ENCODE peak calls at places on chromosomes 11 and 22, in eight cellular contexts. X, Q, P, J, B, R, W and M are unnamed samples.

GRCh38 chr11:103619480-103619879 is 417.0 kb upstream of the DDI1 start:
- DNase-seq in J (no peak), R (no peak), Q (no peak), B (no peak), P (no peak), W (no peak), X (no peak), M (no peak)

GRCh38 chr11:134725939-134726639 is 314.0 kb upstream of the B3GAT1 start:
- DNase-seq in B (no peak), R (peak; percentile 42), W (no peak), P (no peak), X (no peak), Q (no peak), J (peak; percentile 48), M (no peak)

GRCh38 chr11:5992604-5993251 is 5.9 kb upstream of the OR52L1 start:
- DNase-seq in J (no peak), R (no peak), P (no peak), X (no peak), Q (no peak), W (no peak), B (no peak), M (no peak)

GRCh38 chr11:61338783-61339489 is 5.9 kb downstream of the TKFC start:
- DNase-seq in Q (no peak), J (no peak), R (no peak), W (no peak), X (no peak), P (no peak), B (no peak), M (no peak)

GRCh38 chr11:57647960-57648776 is 1.5 kb downstream of the YPEL4 start:
- DNase-seq in W (no peak), J (no peak), B (no peak), R (no peak), Q (no peak), P (no peak), X (no peak), M (no peak)

GRCh38 chr11:128026596-128026995 is 560.8 kb downstream of the ETS1 start:
- DNase-seq in X (no peak), P (no peak), Q (no peak), R (no peak), J (no peak), W (no peak), B (peak; percentile 96), M (peak; percentile 76)

GRCh38 chr11:108034034-108034433 is 25.3 kb downstream of the CUL5 start:
- DNase-seq in Q (no peak), X (no peak), P (no peak), J (no peak), B (no peak), R (no peak), W (no peak), M (no peak)

GRCh38 chr11:47532597-47533213 is 20.2 kb downstream of the CELF1 start:
- DNase-seq in P (no peak), X (no peak), Q (no peak), W (no peak), J (no peak), B (no peak), R (no peak), M (no peak)

GRCh38 chr11:69537126-69537525 is 55.7 kb downstream of the LINC01488 start:
- DNase-seq in B (no peak), J (no peak), Q (no peak), X (no peak), R (no peak), P (no peak), W (no peak), M (no peak)

GRCh38 chr11:32438346-32438882 is 3.1 kb upstream of the WT1 start:
- DNase-seq in X (no peak), W (no peak), B (no peak), R (no peak), Q (no peak), J (no peak), P (no peak), M (no peak)

GRCh38 chr11:32435511-32435946 is at the start of gene WT1:
- DNase-seq in B (no peak), W (peak; percentile 79), R (no peak), X (no peak), J (no peak), Q (peak; percentile 90), P (peak; percentile 66), M (no peak)

GRCh38 chr11:32435947-32436750 is 810 bp upstream of the WT1 start:
- DNase-seq in X (no peak), P (no peak), B (no peak), R (no peak), J (no peak), W (peak; percentile 58), Q (peak; percentile 84), M (no peak)

GRCh38 chr11:32437406-32438345 is 2.3 kb upstream of the WT1 start:
- DNase-seq in J (no peak), B (no peak), W (no peak), R (no peak), Q (peak; percentile 54), P (no peak), X (no peak), M (no peak)

DNA sequence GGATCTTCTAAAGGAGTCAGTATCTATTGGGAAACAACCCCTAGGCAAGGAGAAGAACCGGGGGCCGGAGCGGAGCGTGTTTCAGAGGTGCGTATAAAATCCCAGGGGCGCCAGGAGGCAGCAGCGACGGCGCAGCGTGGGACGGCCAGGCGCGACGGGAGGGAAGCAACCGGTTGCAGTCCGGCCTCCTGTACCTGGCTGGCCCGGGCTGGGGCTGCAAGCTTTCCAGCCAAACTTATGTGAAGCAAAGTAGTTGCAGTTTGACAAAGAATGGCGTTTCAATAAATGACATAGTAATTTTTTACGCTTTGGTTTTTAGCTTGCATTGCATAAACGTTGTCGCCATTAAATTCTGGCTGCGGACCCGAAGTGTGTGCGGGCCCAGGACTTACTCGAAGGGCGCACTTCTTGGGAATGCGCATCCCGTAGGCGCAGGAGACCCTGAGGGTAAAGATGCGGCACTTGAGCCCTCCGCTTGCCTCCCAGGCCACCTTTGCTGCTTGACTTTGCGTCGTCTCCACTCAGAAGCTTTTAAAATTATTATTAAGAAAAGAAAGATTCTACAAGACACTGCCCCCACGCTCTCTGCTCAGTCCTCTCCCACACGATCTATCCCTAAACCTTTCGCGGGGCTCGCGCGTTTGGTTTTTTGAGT is 1.5 kb upstream of the WT1 start:
- DNase-seq in X (no peak), Q (peak; percentile 46), W (no peak), B (no peak), P (no peak), J (no peak), R (no peak), M (no peak)
- H3K27me3 ChIP-seq in X (no peaks in the 10 kb centered on the region), Q (no peaks in the 10 kb centered on the region), W (peaks cover 36% of the 10 kb centered on the region), B (peaks cover 91% of the 10 kb centered on the region), P (peaks cover 100% of the 10 kb centered on the region), J (peaks cover 100% of the 10 kb centered on the region), R (peaks cover 94% of the 10 kb centered on the region), M (peaks cover 89% of the 10 kb centered on the region)

GRCh38 chr11:117910525-117910924 is 18.7 kb downstream of the TMPRSS13 start:
- DNase-seq in X (no peak), J (no peak), W (no peak), P (no peak), R (no peak), B (no peak), Q (peak; percentile 14), M (no peak)
- TF ChIP-seq CTCF in X (no peak), J (no peak), W (no peak), P (no peak), R (no peak), B (no peak), Q (no peak), M (no peak)

DNA sequence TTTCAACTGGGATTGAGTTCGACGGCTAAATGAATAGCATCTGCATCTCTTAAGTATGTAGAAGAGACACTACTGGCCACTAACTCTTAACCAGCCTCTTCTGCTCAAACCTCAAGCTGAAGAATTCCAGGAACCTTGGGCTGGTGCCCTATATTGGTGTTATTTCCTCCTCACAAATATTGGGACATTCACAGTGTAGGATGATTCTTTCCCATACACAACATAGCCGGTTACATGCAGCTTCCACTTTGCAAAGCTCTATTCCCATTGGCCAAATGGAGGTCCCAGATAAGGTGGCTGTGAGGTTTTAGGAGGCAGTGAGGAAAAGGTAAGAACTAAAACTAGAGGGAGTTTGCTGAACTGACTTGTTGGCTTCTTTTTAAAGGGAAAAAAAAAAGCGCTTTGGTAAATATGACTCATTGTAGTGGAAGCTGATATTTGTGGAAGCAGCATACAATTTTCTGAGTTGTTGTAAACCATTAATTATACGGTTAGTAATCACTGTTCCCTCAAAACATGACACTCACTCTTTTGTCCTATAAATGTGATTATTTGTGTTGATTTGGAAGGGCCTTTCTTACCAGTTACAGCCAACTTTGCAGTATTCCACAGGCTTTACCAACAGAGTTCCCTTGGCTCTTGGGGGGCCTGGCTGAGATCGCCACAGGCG is 17.6 kb downstream of the C22orf31 start:
- DNase-seq in P (no peak), R (no peak), W (no peak), X (no peak), Q (no peak), B (peak; percentile 78), J (no peak), M (no peak)
- H3K27me3 ChIP-seq in P (no peaks in the 10 kb centered on the region), R (no peaks in the 10 kb centered on the region), W (no peaks in the 10 kb centered on the region), X (no peaks in the 10 kb centered on the region), Q (no peaks in the 10 kb centered on the region), B (no peaks in the 10 kb centered on the region), J (no peaks in the 10 kb centered on the region), M (no peaks in the 10 kb centered on the region)

GRCh38 chr11:68039526-68040086 is 781 bp downstream of the TCIRG1 start:
- DNase-seq in J (no peak), X (peak; percentile 32), P (no peak), W (peak; percentile 30), R (no peak), B (no peak), Q (no peak), M (no peak)

GRCh38 chr11:68040121-68040956 is 1.5 kb downstream of the TCIRG1 start:
- DNase-seq in P (peak; percentile 66), J (peak; percentile 75), Q (peak; percentile 65), W (peak; percentile 76), X (peak; percentile 82), B (peak; percentile 40), R (peak; percentile 78), M (peak; percentile 42)

GRCh38 chr11:68038226-68038717 is 553 bp upstream of the TCIRG1 start:
- DNase-seq in J (no peak), Q (peak; percentile 38), X (peak; percentile 35), R (no peak), B (no peak), P (no peak), W (peak; percentile 44), M (no peak)

GRCh38 chr11:68037481-68038225 is 1.2 kb upstream of the TCIRG1 start:
- DNase-seq in J (peak; percentile 71), B (no peak), Q (no peak), X (no peak), W (peak; percentile 34), R (no peak), P (no peak), M (no peak)

DNA sequence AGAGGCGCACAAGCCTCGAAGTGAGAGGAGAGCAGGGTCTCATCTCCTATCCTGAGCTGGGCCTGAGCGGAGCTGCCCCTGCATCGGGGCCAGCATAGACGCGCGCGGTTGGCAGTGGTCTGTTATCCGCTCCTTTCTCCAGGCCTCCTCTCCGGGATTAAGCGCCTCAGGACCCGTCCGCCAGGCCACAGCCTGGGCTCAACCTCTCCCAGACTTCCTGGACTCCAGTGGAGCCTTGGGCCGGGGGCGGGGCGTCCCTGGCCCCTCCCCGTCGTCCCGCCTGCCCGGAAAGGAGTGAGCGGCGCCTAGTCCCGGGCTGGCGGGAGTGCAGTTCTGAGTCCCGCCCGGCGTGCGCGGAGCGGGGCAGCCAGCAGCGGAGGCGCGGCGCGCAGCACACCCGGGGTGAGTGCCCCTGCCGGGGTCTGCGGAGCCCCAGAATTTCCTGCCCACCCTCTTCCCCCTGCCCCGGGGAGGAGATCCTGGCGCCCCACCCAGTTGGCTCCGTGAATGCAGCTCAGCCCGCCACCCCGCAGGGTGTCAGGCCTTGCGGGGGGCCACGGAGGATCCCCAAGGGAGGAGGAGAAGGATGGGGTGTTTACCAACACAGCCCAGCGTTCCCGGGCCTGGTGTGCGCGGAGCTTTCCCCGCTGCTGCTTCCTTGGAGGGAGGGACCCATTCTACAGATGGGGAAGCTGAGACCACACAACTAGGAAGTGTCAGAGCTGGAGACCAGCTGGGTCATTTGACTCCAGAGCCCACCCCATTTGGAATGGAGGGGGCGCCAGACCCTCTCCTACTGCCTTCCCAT is at the start of gene TCIRG1:
- DNase-seq in Q (peak; percentile 89), R (peak; percentile 93), B (peak; percentile 49), W (peak; percentile 92), P (peak; percentile 90), J (peak; percentile 92), X (peak; percentile 86), M (no peak)
- TF ChIP-seq CTCF in Q (no peak), R (no peak), B (no peak), W (no peak), P (peak; percentile 28), J (no peak), X (no peak), M (no peak)